ENCODE peak calls at places on chromosomes 12 and 14, in five cellular contexts. W is nephron progenitor cell, L is T-helper 2 cell, I is frontal cortex, Y is HFFc6. R is an unnamed sample.

GRCh38 chr14:101634453-101635237 is 73.3 kb downstream of the DIO3 start:
- DNase-seq in W (no peak), L (no peak), I (no peak), Y (no peak), R (no peak)

GRCh38 chr14:105091335-105092123 is 26.3 kb upstream of the GPR132 start:
- DNase-seq in W (peak), L (no peak), I (no peak), Y (peak), R (peak)

GRCh38 chr12:46555379-46555778 is 182.8 kb upstream of the SLC38A2 start:
- DNase-seq in W (no peak), L (no peak), I (no peak), Y (peak), R (peak)

GRCh38 chr14:85217412-85217811 is 312.5 kb upstream of the FLRT2 start:
- DNase-seq in W (no peak), L (no peak), I (no peak), Y (peak), R (peak)

GRCh38 chr12:66188584-66189475 is at the start of gene IRAK3:
- DNase-seq in W (peak), L (peak), I (peak), Y (no peak), R (no peak)

GRCh38 chr12:1918081-1918874 is at the start of gene CACNA2D4:
- DNase-seq in W (peak), L (no peak), I (no peak), Y (no peak), R (peak)

GRCh38 chr12:59928416-59928815 is 332.6 kb downstream of the SLC16A7 start:
- DNase-seq in W (no peak), L (no peak), I (no peak), Y (no peak), R (peak)

GRCh38 chr14:82070040-82070439 is 536.4 kb upstream of the SEL1L start:
- DNase-seq in W (no peak), L (no peak), I (no peak), Y (no peak), R (no peak)

GRCh38 chr14:32657081-32657480 is 281.6 kb upstream of the NPAS3 start:
- DNase-seq in W (no peak), L (no peak), I (no peak), Y (peak), R (peak)

GRCh38 chr12:126509587-126509986 is 1444.4 kb downstream of the AACS start:
- DNase-seq in W (no peak), L (no peak), I (no peak), Y (no peak), R (no peak)

GRCh38 chr14:104652386-104652785 is 37.0 kb upstream of the INF2 start:
- DNase-seq in W (no peak), L (no peak), I (no peak), Y (no peak), R (no peak)

GRCh38 chr14:34699873-34700621 is 14.3 kb downstream of the CFL2 start:
- DNase-seq in W (no peak), L (no peak), I (no peak), Y (peak), R (peak)

GRCh38 chr12:50187084-50187900 is 20.1 kb upstream of the CERS5 start:
- DNase-seq in W (no peak), L (no peak), I (no peak), Y (peak), R (peak)

GRCh38 chr14:76348898-76349297 is 27.0 kb upstream of the ESRRB start:
- DNase-seq in W (no peak), L (no peak), I (no peak), Y (peak), R (peak)

GRCh38 chr14:29126361-29126760 is 359.8 kb downstream of the FOXG1 start:
- DNase-seq in W (no peak), L (no peak), I (no peak), Y (no peak), R (no peak)

GRCh38 chr12:108914031-108914630 is 34.2 kb downstream of the DAO start:
- DNase-seq in W (no peak), L (no peak), I (no peak), Y (no peak), R (no peak)

GRCh38 chr14:63468273-63468672 is 74.9 kb downstream of the PPP2R5E start:
- DNase-seq in W (no peak), L (no peak), I (no peak), Y (no peak), R (no peak)

GRCh38 chr12:126185025-126185424 is 1119.8 kb downstream of the AACS start:
- DNase-seq in W (no peak), L (no peak), I (no peak), Y (no peak), R (no peak)

GRCh38 chr14:35576260-35576659 is 42.3 kb downstream of the INSM2 start:
- DNase-seq in W (no peak), L (no peak), I (no peak), Y (no peak), R (no peak)

GRCh38 chr12:27081668-27082091 is 698 bp downstream of the C12orf71 start:
- DNase-seq in W (no peak), L (no peak), I (no peak), Y (no peak), R (no peak)

GRCh38 chr14:68655021-68655811 is 137.7 kb downstream of the ZFP36L1 start:
- DNase-seq in W (no peak), L (no peak), I (no peak), Y (no peak), R (no peak)

GRCh38 chr12:11601647-11602046 is 47.8 kb upstream of the ETV6 start:
- DNase-seq in W (no peak), L (no peak), I (no peak), Y (no peak), R (peak)

GRCh38 chr12:89863968-89864367 is 155.3 kb upstream of the ATP2B1 start:
- DNase-seq in W (no peak), L (no peak), I (no peak), Y (no peak), R (no peak)

GRCh38 chr14:105528197-105528858 is 1.9 kb downstream of the TMEM121 start:
- DNase-seq in W (peak), L (peak), I (peak), Y (peak), R (peak)

R was measured in H4.